ENCODE peak calls at places on chromosome 22, in eight cellular contexts. A is transverse colon, P is body of pancreas, U is endothelial cell, E is mammary epithelial cell, I is PC-3, S is kidney epithelial cell, T is cardiac fibroblast. F is an unnamed sample.

GRCh38 chr22:46934746-46935491 is 172.5 kb downstream of the TBC1D22A start:
- DNase-seq in A (peak), P (peak), U (no peak), E (peak), I (peak), S (peak), T (peak), F (peak)

GRCh38 chr22:50523458-50523805 is 2.0 kb downstream of the SCO2 start:
- DNase-seq in A (no peak), P (no peak), U (no peak), E (no peak), I (no peak), S (no peak), T (no peak), F (no peak)

GRCh38 chr22:44195189-44195871 is 14.6 kb downstream of the PARVG start:
- DNase-seq in A (no peak), P (no peak), U (no peak), E (no peak), I (no peak), S (no peak), T (no peak), F (no peak)

GRCh38 chr22:40178417-40179409 is 988 bp downstream of the TNRC6B start:
- DNase-seq in A (peak), P (peak), U (peak), E (no peak), I (peak), S (peak), T (peak), F (peak)

GRCh38 chr22:38203090-38203810 is 1.5 kb downstream of the MAFF start:
- DNase-seq in A (peak), P (peak), U (no peak), E (peak), I (peak), S (no peak), T (peak), F (peak)

GRCh38 chr22:47408409-47408808 is 646.0 kb downstream of the TBC1D22A start:
- DNase-seq in A (no peak), P (no peak), U (no peak), E (no peak), I (no peak), S (no peak), T (no peak), F (peak)

GRCh38 chr22:49162841-49163240 is 664.8 kb downstream of the BRD1 start:
- DNase-seq in A (no peak), P (no peak), U (no peak), E (no peak), I (no peak), S (no peak), T (no peak), F (no peak)

GRCh38 chr22:44358723-44359440 is 46.1 kb upstream of the SHISAL1 start:
- DNase-seq in A (no peak), P (no peak), U (no peak), E (no peak), I (no peak), S (no peak), T (no peak), F (no peak)

GRCh38 chr22:45083659-45084305 is 74.0 kb upstream of the PHF21B start:
- DNase-seq in A (no peak), P (no peak), U (no peak), E (peak), I (peak), S (peak), T (peak), F (peak)

GRCh38 chr22:38062782-38063181 is 5.6 kb downstream of the PICK1 start:
- DNase-seq in A (peak), P (peak), U (no peak), E (no peak), I (no peak), S (no peak), T (no peak), F (no peak)

GRCh38 chr22:33653525-33654063 is 266.7 kb downstream of the LARGE1 start:
- DNase-seq in A (no peak), P (no peak), U (no peak), E (no peak), I (no peak), S (no peak), T (no peak), F (no peak)

GRCh38 chr22:41619979-41620645 is 731 bp downstream of the DESI1 start:
- DNase-seq in A (peak), P (peak), U (peak), E (peak), I (peak), S (no peak), T (peak), F (peak)

GRCh38 chr22:46916886-46917625 is 154.6 kb downstream of the TBC1D22A start:
- DNase-seq in A (no peak), P (no peak), U (no peak), E (no peak), I (no peak), S (no peak), T (no peak), F (no peak)

GRCh38 chr22:36068776-36069344 is 40.2 kb upstream of the RBFOX2 start:
- DNase-seq in A (no peak), P (no peak), U (no peak), E (no peak), I (peak), S (no peak), T (no peak), F (no peak)

GRCh38 chr22:31650391-31650790 is 11.6 kb downstream of the PISD start:
- DNase-seq in A (no peak), P (peak), U (no peak), E (peak), I (no peak), S (peak), T (peak), F (peak)

GRCh38 chr22:30457964-30458363 is 13.9 kb downstream of the SEC14L3 start:
- DNase-seq in A (no peak), P (no peak), U (no peak), E (no peak), I (peak), S (no peak), T (peak), F (no peak)

GRCh38 chr22:37229805-37230672 is 14.0 kb downstream of the RAC2 start:
- DNase-seq in A (peak), P (peak), U (no peak), E (peak), I (peak), S (no peak), T (peak), F (peak)

GRCh38 chr22:38228873-38229740 is 27.3 kb downstream of the MAFF start:
- DNase-seq in A (peak), P (peak), U (no peak), E (peak), I (peak), S (no peak), T (peak), F (peak)

GRCh38 chr22:47210686-47211085 is 448.2 kb downstream of the TBC1D22A start:
- DNase-seq in A (no peak), P (no peak), U (no peak), E (no peak), I (no peak), S (no peak), T (no peak), F (no peak)

GRCh38 chr22:46649176-46650077 is 29.2 kb downstream of the GRAMD4 start:
- DNase-seq in A (no peak), P (peak), U (no peak), E (no peak), I (peak), S (no peak), T (peak), F (no peak)

GRCh38 chr22:36741204-36741793 is 34.6 kb downstream of the IFT27 start:
- DNase-seq in A (no peak), P (no peak), U (no peak), E (no peak), I (no peak), S (no peak), T (peak), F (no peak)

GRCh38 chr22:44186737-44187136 is 6.0 kb downstream of the PARVG start:
- DNase-seq in A (no peak), P (no peak), U (no peak), E (no peak), I (no peak), S (no peak), T (no peak), F (no peak)

GRCh38 chr22:47681766-47682165 is 919.3 kb downstream of the TBC1D22A start:
- DNase-seq in A (no peak), P (no peak), U (no peak), E (no peak), I (no peak), S (no peak), T (no peak), F (no peak)

GRCh38 chr22:40094449-40094848 is 83.3 kb upstream of the TNRC6B start:
- DNase-seq in A (no peak), P (no peak), U (no peak), E (no peak), I (no peak), S (no peak), T (no peak), F (no peak)

GRCh38 chr22:39263626-39264025 is 18.8 kb upstream of the PDGFB start:
- DNase-seq in A (no peak), P (no peak), U (no peak), E (no peak), I (no peak), S (no peak), T (no peak), F (no peak)

GRCh38 chr22:46149493-46149997 is 781 bp upstream of the PPARA start:
- DNase-seq in A (peak), P (peak), U (peak), E (no peak), I (no peak), S (no peak), T (no peak), F (no peak)

GRCh38 chr22:46511391-46512370 is 25.7 kb downstream of the CELSR1 start:
- DNase-seq in A (no peak), P (no peak), U (no peak), E (no peak), I (no peak), S (no peak), T (peak), F (no peak)

GRCh38 chr22:31291716-31292644 is at the start of gene PIK3IP1:
- DNase-seq in A (peak), P (peak), U (peak), E (peak), I (peak), S (peak), T (peak), F (peak)

GRCh38 chr22:30947821-30948454 is 20.6 kb downstream of the MORC2 start:
- DNase-seq in A (no peak), P (no peak), U (no peak), E (peak), I (peak), S (no peak), T (peak), F (peak)

GRCh38 chr22:50027639-50028537 is 15.3 kb upstream of the IL17REL start:
- DNase-seq in A (peak), P (no peak), U (no peak), E (peak), I (peak), S (peak), T (no peak), F (peak)

GRCh38 chr22:50218996-50219727 is 18.4 kb downstream of the SELENOO start:
- DNase-seq in A (peak), P (peak), U (no peak), E (peak), I (peak), S (no peak), T (peak), F (peak)

GRCh38 chr22:50306753-50307749 is at the start of gene PLXNB2:
- DNase-seq in A (peak), P (peak), U (peak), E (peak), I (peak), S (no peak), T (peak), F (peak)

GRCh38 chr22:40631925-40632324 is 4.6 kb downstream of the MRTFA start:
- DNase-seq in A (no peak), P (no peak), U (no peak), E (no peak), I (no peak), S (no peak), T (no peak), F (no peak)

GRCh38 chr22:47043835-47044721 is 281.6 kb downstream of the TBC1D22A start:
- DNase-seq in A (peak), P (peak), U (no peak), E (no peak), I (no peak), S (peak), T (peak), F (peak)

GRCh38 chr22:29773233-29773632 is 6.1 kb downstream of the UQCR10 start:
- DNase-seq in A (no peak), P (no peak), U (no peak), E (peak), I (peak), S (peak), T (peak), F (peak)

GRCh38 chr22:41380993-41381328 is 781 bp upstream of the TEF start:
- DNase-seq in A (peak), P (peak), U (no peak), E (peak), I (peak), S (peak), T (peak), F (peak)

GRCh38 chr22:29625090-29625825 is 21.8 kb downstream of the NF2 start:
- DNase-seq in A (peak), P (peak), U (peak), E (peak), I (peak), S (peak), T (peak), F (peak)

GRCh38 chr22:40363059-40363458 is 7.3 kb upstream of the SGSM3 start:
- DNase-seq in A (no peak), P (no peak), U (no peak), E (no peak), I (no peak), S (no peak), T (peak), F (no peak)

GRCh38 chr22:35782504-35782903 is 64.8 kb downstream of the APOL5 start:
- DNase-seq in A (no peak), P (no peak), U (no peak), E (no peak), I (no peak), S (no peak), T (peak), F (peak)

GRCh38 chr22:50101870-50102565 is 12.2 kb downstream of the MOV10L1 start:
- DNase-seq in A (no peak), P (no peak), U (no peak), E (no peak), I (no peak), S (no peak), T (no peak), F (no peak)

GRCh38 chr22:17868771-17869170 is 94.5 kb upstream of the BID start:
- DNase-seq in A (no peak), P (no peak), U (no peak), E (no peak), I (no peak), S (no peak), T (no peak), F (no peak)
- TF ChIP-seq CTCF in A (no peak), P (no peak), U (no peak), E (no peak), I (no peak), S (no peak), T (no peak), F (no peak)

GRCh38 chr22:19429950-19430889 is 1.3 kb downstream of the HIRA start:
- DNase-seq in A (peak), P (peak), U (no peak), E (peak), I (peak), S (no peak), T (peak), F (peak)

GRCh38 chr22:19432092-19432844 is at the start of gene MRPL40:
- DNase-seq in A (peak), P (peak), U (peak), E (peak), I (peak), S (peak), T (peak), F (peak)

GRCh38 chr22:19434829-19435580 is 2.7 kb downstream of the MRPL40 start:
- DNase-seq in A (no peak), P (no peak), U (no peak), E (no peak), I (no peak), S (no peak), T (no peak), F (no peak)

GRCh38 chr22:19431641-19432091 is at the start of gene HIRA:
- DNase-seq in A (peak), P (peak), U (peak), E (peak), I (peak), S (no peak), T (peak), F (peak)

GRCh38 chr22:19430890-19431541 is 517 bp downstream of the HIRA start:
- DNase-seq in A (peak), P (peak), U (peak), E (peak), I (peak), S (no peak), T (peak), F (peak)
- TF ChIP-seq CTCF in A (peak), P (no peak), U (no peak), E (no peak), I (peak), S (peak), T (peak), F (no peak)

DNA sequence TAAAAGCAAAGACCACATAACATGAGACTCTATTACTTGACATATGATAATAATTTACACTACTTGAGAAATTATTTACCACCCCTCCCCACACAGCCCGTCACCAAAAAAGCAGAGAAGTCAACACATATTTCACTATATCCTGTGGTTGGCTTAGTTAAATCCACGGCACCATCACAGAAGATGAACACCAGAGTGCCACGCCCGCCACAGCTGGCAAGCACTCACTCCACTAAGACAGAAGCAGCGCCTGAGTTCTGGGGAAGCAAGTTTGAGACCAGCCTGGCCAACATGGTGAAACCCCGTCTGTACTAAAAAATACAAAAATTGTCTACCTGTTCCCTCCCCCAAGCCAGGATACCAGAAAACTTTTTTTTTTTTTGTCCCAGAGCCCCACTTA is 53.1 kb downstream of the PACSIN2 start:
- DNase-seq in A (no peak), P (no peak), U (no peak), E (no peak), I (no peak), S (no peak), T (no peak), F (no peak)
- TF ChIP-seq CTCF in A (no peak), P (no peak), U (no peak), E (no peak), I (no peak), S (no peak), T (no peak), F (no peak)

GRCh38 chr22:23837911-23838685 is 708 bp downstream of the DERL3 start:
- DNase-seq in A (no peak), P (no peak), U (no peak), E (no peak), I (no peak), S (no peak), T (no peak), F (no peak)

GRCh38 chr22:23835773-23836144 is 3.0 kb downstream of the DERL3 start:
- DNase-seq in A (no peak), P (no peak), U (no peak), E (no peak), I (no peak), S (no peak), T (no peak), F (no peak)

GRCh38 chr22:23837496-23837859 is 1.3 kb downstream of the DERL3 start:
- DNase-seq in A (no peak), P (no peak), U (no peak), E (no peak), I (no peak), S (no peak), T (no peak), F (no peak)

GRCh38 chr22:23836281-23836680 is 2.5 kb downstream of the DERL3 start:
- DNase-seq in A (no peak), P (no peak), U (no peak), E (no peak), I (no peak), S (no peak), T (no peak), F (no peak)

DNA sequence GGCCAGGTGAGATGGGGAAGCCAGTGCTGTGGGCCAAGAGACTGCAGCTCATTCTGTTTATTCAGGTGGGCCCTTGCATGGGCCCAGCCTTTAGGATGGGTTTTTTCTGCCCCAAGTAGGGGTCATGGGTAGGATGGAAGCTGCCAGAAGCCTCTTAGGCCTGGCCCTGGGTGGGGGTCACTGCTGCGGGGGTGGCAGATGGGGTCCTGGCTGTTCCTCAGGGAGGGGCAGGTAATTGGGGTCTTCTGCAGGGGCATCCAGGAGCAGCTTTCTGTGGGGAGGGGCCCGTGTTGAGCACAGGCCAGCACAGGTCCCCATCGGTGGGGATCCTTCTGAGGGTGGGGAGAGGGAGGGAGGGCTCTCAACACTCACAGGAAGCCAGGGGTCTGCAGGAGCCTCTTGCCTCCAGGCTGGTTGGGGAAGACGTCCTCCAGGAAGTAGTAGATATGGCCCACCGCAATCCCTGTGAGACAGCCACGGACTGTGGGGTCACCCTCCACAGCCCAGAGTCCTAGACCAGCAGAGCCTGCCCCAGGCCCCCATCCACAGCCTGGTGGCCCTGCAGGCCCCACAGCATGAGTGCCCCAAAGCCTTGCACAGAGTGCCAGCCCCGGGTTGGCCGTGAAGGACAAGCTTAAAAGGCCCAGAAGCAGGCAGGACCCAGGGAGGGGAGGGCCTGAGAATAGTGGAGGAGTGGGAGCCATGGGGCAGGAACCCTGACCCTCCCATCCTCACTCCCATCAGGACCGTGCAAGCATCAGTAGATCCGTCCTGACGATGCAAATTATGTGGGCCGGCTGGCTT is 1.9 kb downstream of the DERL3 start:
- DNase-seq in A (no peak), P (no peak), U (no peak), E (no peak), I (no peak), S (no peak), T (no peak), F (no peak)
- TF ChIP-seq CTCF in A (no peak), P (no peak), U (no peak), E (no peak), I (no peak), S (no peak), T (no peak), F (no peak)

GRCh38 chr22:17578129-17578754 is 14.9 kb downstream of the SLC25A18 start:
- DNase-seq in A (peak), P (peak), U (no peak), E (no peak), I (peak), S (no peak), T (peak), F (peak)

GRCh38 chr22:17581056-17581455 is 17.8 kb downstream of the SLC25A18 start:
- DNase-seq in A (no peak), P (no peak), U (no peak), E (no peak), I (no peak), S (no peak), T (no peak), F (no peak)

GRCh38 chr22:17581631-17582030 is 18.3 kb downstream of the SLC25A18 start:
- DNase-seq in A (no peak), P (no peak), U (no peak), E (no peak), I (no peak), S (no peak), T (no peak), F (no peak)

GRCh38 chr22:17579535-17579981 is 16.3 kb downstream of the SLC25A18 start:
- DNase-seq in A (no peak), P (no peak), U (no peak), E (no peak), I (no peak), S (no peak), T (no peak), F (no peak)

GRCh38 chr22:17580461-17581031 is 17.2 kb downstream of the SLC25A18 start:
- DNase-seq in A (no peak), P (no peak), U (no peak), E (no peak), I (no peak), S (no peak), T (no peak), F (no peak)
- TF ChIP-seq CTCF in A (no peak), P (no peak), U (no peak), E (no peak), I (no peak), S (no peak), T (no peak), F (no peak)